ENCODE peak calls at places on chromosomes 3 and 15, in four cellular contexts. A is IMR-90, F is HepG2, P is A549. D is an unnamed sample.

GRCh38 chr3:194265505-194265892 is 85.6 kb downstream of the CPN2 start:
- DNase-seq in A (peak; percentile 93), F (no peak), P (no peak), D (no peak)

GRCh38 chr3:123546133-123546755 is 38.6 kb downstream of the HACD2 start:
- DNase-seq in A (peak; percentile 94), F (no peak), P (no peak), D (no peak)

GRCh38 chr3:186964071-186964470 is 33.7 kb downstream of the ST6GAL1 start:
- DNase-seq in A (no peak), F (no peak), P (no peak), D (no peak)

GRCh38 chr15:29045717-29046116 is 159.9 kb downstream of the APBA2 start:
- DNase-seq in A (peak; percentile 73), F (no peak), P (peak; percentile 9), D (no peak)

GRCh38 chr3:127339943-127340861 is 52.4 kb upstream of the PRR20G start:
- DNase-seq in A (no peak), F (no peak), P (no peak), D (no peak)

GRCh38 chr15:81292516-81293001 is 31.4 kb downstream of the STARD5 start:
- DNase-seq in A (no peak), F (no peak), P (no peak), D (no peak)

GRCh38 chr3:70488131-70488530 is 175.7 kb upstream of the MDFIC2 start:
- DNase-seq in A (no peak), F (no peak), P (no peak), D (no peak)

GRCh38 chr3:12303532-12303931 is 14.7 kb downstream of the PPARG start:
- DNase-seq in A (peak; percentile 98), F (no peak), P (peak; percentile 67), D (no peak)

GRCh38 chr3:139203752-139204151 is 140.1 kb upstream of the MRPS22 start:
- DNase-seq in A (no peak), F (no peak), P (no peak), D (no peak)

DNA sequence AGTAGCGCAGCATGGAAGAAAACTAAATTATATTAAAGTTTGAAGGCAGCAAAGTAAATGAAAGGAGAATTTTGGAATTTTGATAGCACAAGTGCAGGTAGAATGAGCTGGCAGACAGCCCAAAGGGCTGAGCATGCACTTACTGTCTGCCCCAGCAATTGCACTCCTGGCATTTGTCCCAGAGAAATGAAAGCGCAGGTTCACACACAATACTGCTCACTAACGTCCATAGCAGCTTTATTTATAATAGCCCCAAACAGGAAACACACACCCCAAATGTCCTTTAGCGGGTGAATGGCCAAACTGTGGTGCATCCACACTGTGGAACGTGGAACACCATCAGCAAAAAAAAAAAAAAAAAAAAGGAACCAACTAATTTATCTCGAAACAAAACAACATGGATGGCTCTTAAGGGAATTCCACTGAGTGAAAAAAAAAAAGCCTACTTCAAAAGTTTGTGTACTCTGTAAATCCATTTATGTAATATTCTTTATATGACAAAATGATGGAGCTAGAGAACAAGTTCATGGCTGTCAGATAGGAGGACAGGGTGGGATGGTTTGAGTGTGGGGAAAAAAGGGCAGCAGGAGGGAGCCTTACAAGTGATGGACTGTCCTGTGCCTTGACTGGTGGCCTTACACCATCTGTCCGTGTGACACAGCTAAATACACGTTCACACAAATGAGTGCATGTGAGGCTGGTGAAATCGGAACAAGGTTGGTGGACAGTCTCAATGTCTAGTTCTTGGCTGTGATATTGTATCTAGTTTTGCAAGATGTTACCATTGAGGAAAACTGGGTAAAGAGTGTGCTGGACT is 6.0 kb upstream of the TM2D3 start:
- DNase-seq in A (no peak), F (no peak), P (no peak), D (no peak)
- TF ChIP-seq MAZ in A (no peak), F (no peak), P (no peak), D (no peak)

GRCh38 chr3:15277861-15278260 is 54.5 kb downstream of the SH3BP5 start:
- DNase-seq in A (no peak), F (no peak), P (no peak), D (no peak)
- TF ChIP-seq MAZ in A (no peak), F (no peak), P (no peak), D (no peak)

GRCh38 chr3:185187391-185187790 is 34.5 kb upstream of the C3orf70 start:
- DNase-seq in A (no peak), F (no peak), P (no peak), D (no peak)
- TF ChIP-seq MAZ in A (no peak), F (no peak), P (no peak), D (no peak)

GRCh38 chr15:51846463-51847230 is 17.2 kb downstream of the TMOD3 start:
- DNase-seq in A (peak; percentile 62), F (no peak), P (no peak), D (no peak)
- TF ChIP-seq MAZ in A (no peak), F (no peak), P (no peak), D (no peak)

GRCh38 chr3:124963755-124964154 is 29.2 kb upstream of the MUC13 start:
- DNase-seq in A (no peak), F (peak; percentile 37), P (no peak), D (no peak)

GRCh38 chr3:124960205-124960604 is 25.7 kb upstream of the MUC13 start:
- DNase-seq in A (no peak), F (no peak), P (no peak), D (no peak)

GRCh38 chr3:124965413-124965812 is 30.9 kb upstream of the MUC13 start:
- DNase-seq in A (peak; percentile 13), F (no peak), P (no peak), D (no peak)

GRCh38 chr3:124964432-124964831 is 29.9 kb upstream of the MUC13 start:
- DNase-seq in A (peak; percentile 80), F (peak; percentile 80), P (no peak), D (no peak)

DNA sequence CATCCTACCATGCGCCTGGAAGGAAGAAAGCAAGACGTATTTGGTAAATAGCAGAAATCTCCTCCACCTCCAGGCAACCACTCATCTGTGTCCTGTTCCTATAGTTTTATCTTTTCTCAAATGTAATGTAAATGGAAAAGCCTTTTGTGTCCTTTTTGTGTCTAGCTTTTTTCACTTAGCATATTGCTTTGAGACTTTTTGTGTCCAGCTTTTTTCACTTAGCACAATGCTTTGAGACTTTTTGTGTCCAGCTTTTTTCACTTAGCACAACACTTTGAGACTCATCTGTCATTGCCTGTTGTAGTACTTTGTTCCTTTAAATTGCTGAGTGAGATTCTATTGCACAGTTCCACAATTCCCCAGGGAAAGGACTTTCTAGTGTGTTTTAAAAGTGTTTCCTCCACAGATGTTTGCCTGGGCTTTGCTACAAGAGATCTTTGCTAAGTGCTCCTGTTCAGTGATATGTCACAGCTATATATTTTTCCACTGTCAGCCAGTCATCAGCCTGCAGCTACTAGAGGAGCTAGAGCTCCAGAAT is 27.9 kb upstream of the MUC13 start:
- DNase-seq in A (no peak), F (no peak), P (no peak), D (no peak)
- TF ChIP-seq MAZ in A (no peak), F (no peak), P (no peak), D (no peak)

DNA sequence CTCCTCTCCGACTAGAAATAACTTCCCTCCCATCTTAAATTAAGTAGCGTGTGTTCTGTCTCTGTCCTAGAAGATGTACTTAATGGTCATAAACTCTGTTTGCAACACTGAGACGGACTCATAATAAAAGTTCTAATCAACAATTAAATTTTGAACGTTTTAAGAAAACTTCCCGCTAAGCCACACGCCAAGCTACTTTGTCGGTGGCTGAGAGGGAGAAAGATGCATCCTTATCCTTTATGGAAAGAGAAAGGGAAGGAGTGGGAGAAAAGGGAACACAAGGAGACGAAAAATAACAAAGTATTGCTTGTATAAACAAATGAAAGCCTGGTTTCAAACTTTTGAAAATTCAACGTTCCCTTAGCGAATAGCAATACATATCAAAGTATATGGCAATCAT is 949 bp downstream of the GNB4 start:
- DNase-seq in A (peak; percentile 19), F (no peak), P (no peak), D (peak; percentile 21)
- TF ChIP-seq MAZ in A (no peak), F (no peak), P (no peak), D (no peak)

GRCh38 chr3:120227710-120228347 is 57.2 kb downstream of the GPR156 start:
- DNase-seq in A (no peak), F (no peak), P (no peak), D (no peak)
- TF ChIP-seq MAZ in A (no peak), F (no peak), P (no peak), D (no peak)

DNA sequence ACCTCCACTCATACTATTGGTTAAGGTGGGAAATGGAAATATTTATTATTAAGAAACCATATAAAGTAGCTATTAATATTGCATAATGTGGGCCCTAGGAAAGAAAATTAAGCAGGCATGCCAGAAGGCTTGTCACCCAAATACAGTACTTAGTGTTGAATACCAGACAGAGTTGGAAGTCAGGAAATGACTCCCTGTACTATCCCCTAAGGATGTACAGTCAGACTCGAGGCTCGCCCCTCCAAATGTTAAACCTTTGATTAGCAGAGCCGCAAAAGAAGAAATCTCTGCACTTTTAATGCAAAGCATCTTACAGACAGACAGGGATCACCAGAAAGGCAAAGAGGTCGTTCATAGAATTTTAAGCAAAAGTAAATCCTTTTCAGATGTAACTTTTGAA is 11.3 kb upstream of the RBSN start:
- DNase-seq in A (no peak), F (no peak), P (no peak), D (no peak)
- TF ChIP-seq MAZ in A (no peak), F (no peak), P (no peak), D (no peak)

DNA sequence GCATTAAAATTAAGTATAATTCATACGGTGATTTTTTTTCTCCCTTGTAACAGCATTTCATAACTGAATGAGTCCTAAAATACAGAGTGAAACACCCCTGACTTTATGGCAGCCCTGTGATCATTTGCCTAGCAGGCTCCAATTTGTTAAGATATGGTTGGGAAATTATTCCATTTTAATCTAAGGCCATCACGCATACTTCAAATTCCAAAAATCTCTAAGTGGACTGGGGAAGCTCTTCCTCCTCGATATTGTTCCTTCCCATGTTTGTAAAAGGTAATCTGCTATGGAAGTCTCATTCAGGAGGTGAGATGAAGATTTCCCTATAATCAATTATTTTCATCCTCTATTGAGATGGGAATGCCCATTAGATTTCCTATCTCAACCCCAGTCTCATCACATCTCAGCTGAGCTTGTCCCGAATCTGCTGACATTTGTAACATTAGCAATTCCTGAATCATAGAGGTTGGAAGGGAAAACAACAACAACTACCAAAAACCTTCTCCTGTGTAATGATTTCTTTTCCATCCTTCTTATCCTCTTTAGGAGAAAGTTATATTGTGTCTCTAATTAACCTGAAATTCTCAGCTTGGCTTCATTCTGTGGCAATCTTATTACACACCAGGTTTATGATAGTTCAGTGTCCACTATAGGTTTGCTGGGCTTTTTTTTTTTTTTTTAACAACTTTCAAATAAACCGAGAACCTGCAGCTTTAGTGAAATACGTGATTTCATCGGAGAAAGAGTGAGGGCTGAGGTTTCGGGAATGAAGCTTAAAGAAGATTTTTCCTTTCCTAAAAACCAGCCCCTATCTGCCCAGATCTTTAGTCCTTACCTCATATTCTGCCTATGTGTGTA is 2.2 kb upstream of the NR2F2 start:
- DNase-seq in A (no peak), F (no peak), P (no peak), D (no peak)
- TF ChIP-seq MAZ in A (no peak), F (no peak), P (no peak), D (no peak)

D was measured in K562.